ENCODE peak calls at places on chromosomes 2 and 18, in ten cellular contexts. K is GM04503; G is effector CD4-positive, alpha-beta T cell; B is glutamatergic neuron; Z is HuH-7.5; I is left ventricle myocardium superior; C is 8988T; V is AG04450; R is LNCaP clone FGC; X is ovary. M is an unnamed sample.

GRCh38 chr18:22346968-22347611 is 70.6 kb downstream of the CTAGE1 start:
- DNase-seq in X (peak), I (peak), Z (peak), B (peak), K (no peak), G (no peak), C (no peak), V (no peak), R (no peak), M (peak)

GRCh38 chr18:34913837-34914755 is 127.1 kb upstream of the MAPRE2 start:
- DNase-seq in C (no peak), K (no peak), R (no peak), B (no peak), I (no peak), X (no peak), V (peak), Z (no peak), G (no peak), M (no peak)

GRCh38 chr2:24635181-24635580 is 144.1 kb downstream of the NCOA1 start:
- DNase-seq in Z (no peak), G (no peak), I (no peak), B (peak), K (peak), V (no peak), C (no peak), R (no peak), X (no peak), M (no peak)

GRCh38 chr2:126886201-126886905 is 12.3 kb upstream of the TEX51 start:
- DNase-seq in B (peak), C (no peak), Z (peak), G (no peak), I (peak), K (no peak), R (no peak), X (peak), V (peak), M (peak)

GRCh38 chr2:12416600-12416999 is 300.1 kb upstream of the TRIB2 start:
- DNase-seq in G (peak), V (no peak), R (no peak), I (peak), C (no peak), K (no peak), B (no peak), Z (no peak), X (peak), M (no peak)

GRCh38 chr18:55419939-55420664 is 167.9 kb downstream of the TCF4 start:
- DNase-seq in V (no peak), Z (no peak), K (peak), R (no peak), X (no peak), C (no peak), G (no peak), B (no peak), I (no peak), M (no peak)

GRCh38 chr2:140696449-140696848 is 1434.4 kb downstream of the LRP1B start:
- DNase-seq in Z (no peak), I (no peak), G (no peak), X (no peak), B (no peak), K (no peak), R (no peak), V (no peak), C (no peak), M (no peak)

GRCh38 chr2:238560234-238560633 is 133.5 kb downstream of the ASB1 start:
- DNase-seq in B (no peak), X (no peak), V (no peak), I (no peak), Z (peak), K (no peak), R (no peak), G (no peak), C (peak), M (no peak)

GRCh38 chr2:229620759-229621158 is 93.6 kb downstream of the DNER start:
- DNase-seq in B (no peak), X (no peak), Z (no peak), C (no peak), R (no peak), I (no peak), V (no peak), G (no peak), K (no peak), M (no peak)

GRCh38 chr2:51213826-51214225 is 181.9 kb upstream of the NRXN1 start:
- DNase-seq in R (no peak), G (no peak), V (no peak), I (no peak), C (no peak), B (no peak), K (no peak), Z (no peak), X (no peak), M (no peak)